ENCODE peak calls at places on chromosomes 7 and 10, in five cellular contexts. W is naive B cell, V is HT1080, F is fibroblast of pulmonary artery, Q is SJSA1. E is an unnamed sample.

GRCh38 chr7:157652161-157652953 is 315.6 kb downstream of the DNAJB6 start:
- DNase-seq in W (no peak), V (no peak), F (no peak), Q (no peak), E (no peak)

GRCh38 chr7:18770154-18770807 is 274.7 kb downstream of the HDAC9 start:
- DNase-seq in W (no peak), V (peak), F (peak), Q (peak), E (peak)

GRCh38 chr7:126103582-126103981 is 1149.2 kb downstream of the GRM8 start:
- DNase-seq in W (no peak), V (no peak), F (no peak), Q (no peak), E (no peak)

GRCh38 chr10:8037199-8037801 is 17.2 kb upstream of the GATA3 start:
- DNase-seq in W (no peak), V (no peak), F (no peak), Q (no peak), E (no peak)

GRCh38 chr7:116226664-116227063 is 16.3 kb downstream of the TES start:
- DNase-seq in W (no peak), V (no peak), F (no peak), Q (no peak), E (no peak)

GRCh38 chr10:11082551-11082950 is 64.9 kb downstream of the CELF2 start:
- DNase-seq in W (no peak), V (no peak), F (no peak), Q (no peak), E (no peak)

GRCh38 chr10:49173201-49173772 is 14.9 kb downstream of the TMEM273 start:
- DNase-seq in W (no peak), V (no peak), F (peak), Q (no peak), E (no peak)

GRCh38 chr7:54995631-54996340 is 23.0 kb upstream of the EGFR start:
- DNase-seq in W (no peak), V (peak), F (peak), Q (peak), E (peak)

GRCh38 chr7:46927131-46927810 is 654.6 kb downstream of the TNS3 start:
- DNase-seq in W (no peak), V (no peak), F (no peak), Q (no peak), E (no peak)

GRCh38 chr7:133940368-133940767 is 186.8 kb upstream of the LRGUK start:
- DNase-seq in W (no peak), V (no peak), F (no peak), Q (no peak), E (no peak)

GRCh38 chr7:18770852-18771251 is 275.3 kb downstream of the HDAC9 start:
- DNase-seq in W (no peak), V (no peak), F (no peak), Q (peak), E (no peak)

GRCh38 chr10:90718185-90718584 is 139.7 kb downstream of the HTR7 start:
- DNase-seq in W (no peak), V (peak), F (peak), Q (no peak), E (no peak)

GRCh38 chr7:93044147-93044810 is 73.5 kb downstream of the SAMD9 start:
- DNase-seq in W (no peak), V (peak), F (peak), Q (peak), E (peak)

GRCh38 chr10:6201511-6201975 is 1.2 kb upstream of the PFKFB3 start:
- DNase-seq in W (peak), V (no peak), F (peak), Q (peak), E (peak)

GRCh38 chr7:151408839-151409554 is 841 bp downstream of the WDR86 start:
- DNase-seq in W (peak), V (no peak), F (peak), Q (no peak), E (peak)

GRCh38 chr10:72248477-72249151 is 25.1 kb upstream of the DDIT4 start:
- DNase-seq in W (peak), V (peak), F (peak), Q (no peak), E (peak)

GRCh38 chr10:16646474-16647059 is 124.9 kb upstream of the C1QL3 start:
- DNase-seq in W (no peak), V (no peak), F (no peak), Q (no peak), E (no peak)

GRCh38 chr10:79066460-79067240 is 2.1 kb upstream of the ZMIZ1 start:
- DNase-seq in W (no peak), V (peak), F (peak), Q (peak), E (peak)

GRCh38 chr10:110706690-110707098 is 62.6 kb downstream of the RBM20 start:
- DNase-seq in W (no peak), V (peak), F (peak), Q (peak), E (peak)

GRCh38 chr10:5252177-5253037 is 55.8 kb downstream of the AKR1C4 start:
- DNase-seq in W (no peak), V (peak), F (peak), Q (no peak), E (peak)

GRCh38 chr10:117226813-117227451 is 14.0 kb upstream of the SLC18A2 start:
- DNase-seq in W (no peak), V (peak), F (peak), Q (peak), E (peak)

GRCh38 chr10:114061148-114061547 is 17.5 kb downstream of the ADRB1 start:
- DNase-seq in W (no peak), V (no peak), F (no peak), Q (no peak), E (no peak)

GRCh38 chr10:97081621-97082235 is 104.0 kb downstream of the SLIT1 start:
- DNase-seq in W (peak), V (peak), F (peak), Q (peak), E (peak)

GRCh38 chr10:21509391-21510217 is 15.9 kb downstream of the SKIDA1 start:
- DNase-seq in W (no peak), V (no peak), F (no peak), Q (no peak), E (no peak)

GRCh38 chr7:134485202-134485601 is 26.3 kb upstream of the AKR1B1 start:
- DNase-seq in W (no peak), V (no peak), F (no peak), Q (no peak), E (no peak)

GRCh38 chr7:132072873-132073272 is 503.4 kb downstream of the PLXNA4 start:
- DNase-seq in W (no peak), V (peak), F (no peak), Q (no peak), E (no peak)

GRCh38 chr10:31706464-31706863 is 222.2 kb downstream of the ARHGAP12 start:
- DNase-seq in W (no peak), V (no peak), F (no peak), Q (no peak), E (no peak)

GRCh38 chr7:74013539-74014272 is 14.3 kb upstream of the ELN start:
- DNase-seq in W (no peak), V (no peak), F (no peak), Q (no peak), E (no peak)

GRCh38 chr7:45084336-45084735 is 4.4 kb downstream of the NACAD start:
- DNase-seq in W (no peak), V (no peak), F (no peak), Q (no peak), E (no peak)

GRCh38 chr7:11613292-11613930 is 218.6 kb downstream of the THSD7A start:
- DNase-seq in W (no peak), V (no peak), F (no peak), Q (no peak), E (no peak)

GRCh38 chr10:2356670-2357069 is 619.3 kb upstream of the ADARB2 start:
- DNase-seq in W (no peak), V (no peak), F (no peak), Q (no peak), E (no peak)

GRCh38 chr7:47816647-47817046 is 131.6 kb downstream of the PKD1L1 start:
- DNase-seq in W (no peak), V (peak), F (peak), Q (peak), E (peak)

GRCh38 chr7:136030330-136030729 is 53.2 kb upstream of the MTPN start:
- DNase-seq in W (no peak), V (no peak), F (no peak), Q (no peak), E (no peak)

GRCh38 chr7:16644987-16645592 is 464 bp downstream of the ANKMY2 start:
- DNase-seq in W (no peak), V (no peak), F (peak), Q (peak), E (no peak)